ENCODE peak calls at places on chromosomes 1 and 21, in nine cellular contexts. One of them, this sample, is unnamed.
A peak's percentile ranks its signal among the peaks of the same experiment; 100 is the strongest.

GRCh38 chr1:248834343-248834940 is 3.6 kb upstream of the ZNF672 start:
- DNase-seq in stimulated activated CD4-positive, alpha-beta T cell treated with anti-CD3 and anti-CD28 coated beads, Interleukin-4, amount 100 ng/mL, for 4 hours: no peak
- DNase-seq in ELR: no peak
- DNase-seq in substantia nigra: no peak
- DNase-seq in HCT116: no peak
- DNase-seq in AG08395: no peak
- DNase-seq in hepatic stellate cell: no peak
- DNase-seq in HFF-Myc: no peak
- DNase-seq in Calu3: no peak
- DNase-seq in this sample: no peak

GRCh38 chr1:153094426-153094825 is at the start of gene SPRR2E:
- DNase-seq in stimulated activated CD4-positive, alpha-beta T cell treated with anti-CD3 and anti-CD28 coated beads, Interleukin-4, amount 100 ng/mL, for 4 hours: no peak
- DNase-seq in ELR: no peak
- DNase-seq in substantia nigra: no peak
- DNase-seq in HCT116: no peak
- DNase-seq in AG08395: no peak
- DNase-seq in hepatic stellate cell: no peak
- DNase-seq in HFF-Myc: no peak
- DNase-seq in Calu3: no peak
- DNase-seq in this sample: no peak

GRCh38 chr21:31351973-31352372 is 7.9 kb upstream of the TIAM1 start:
- DNase-seq in stimulated activated CD4-positive, alpha-beta T cell treated with anti-CD3 and anti-CD28 coated beads, Interleukin-4, amount 100 ng/mL, for 4 hours: no peak
- DNase-seq in ELR: peak; percentile 51
- DNase-seq in substantia nigra: no peak
- DNase-seq in HCT116: no peak
- DNase-seq in AG08395: no peak
- DNase-seq in hepatic stellate cell: no peak
- DNase-seq in HFF-Myc: no peak
- DNase-seq in Calu3: no peak
- DNase-seq in this sample: no peak

GRCh38 chr1:209364716-209365115 is 218.8 kb upstream of the CAMK1G start:
- DNase-seq in stimulated activated CD4-positive, alpha-beta T cell treated with anti-CD3 and anti-CD28 coated beads, Interleukin-4, amount 100 ng/mL, for 4 hours: no peak
- DNase-seq in ELR: no peak
- DNase-seq in substantia nigra: no peak
- DNase-seq in HCT116: no peak
- DNase-seq in AG08395: no peak
- DNase-seq in hepatic stellate cell: no peak
- DNase-seq in HFF-Myc: no peak
- DNase-seq in Calu3: no peak
- DNase-seq in this sample: no peak

GRCh38 chr1:153532769-153533599 is 2.8 kb downstream of the S100A6 start:
- DNase-seq in stimulated activated CD4-positive, alpha-beta T cell treated with anti-CD3 and anti-CD28 coated beads, Interleukin-4, amount 100 ng/mL, for 4 hours: peak; percentile 62
- DNase-seq in ELR: peak; percentile 92
- DNase-seq in substantia nigra: no peak
- DNase-seq in HCT116: peak; percentile 81
- DNase-seq in AG08395: peak; percentile 90
- DNase-seq in hepatic stellate cell: peak; percentile 87
- DNase-seq in HFF-Myc: peak; percentile 80
- DNase-seq in Calu3: peak; percentile 93
- DNase-seq in this sample: peak; percentile 95

GRCh38 chr21:44528634-44528995 is 11.4 kb downstream of the KRTAP10-1 start:
- DNase-seq in stimulated activated CD4-positive, alpha-beta T cell treated with anti-CD3 and anti-CD28 coated beads, Interleukin-4, amount 100 ng/mL, for 4 hours: no peak
- DNase-seq in ELR: no peak
- DNase-seq in substantia nigra: no peak
- DNase-seq in HCT116: no peak
- DNase-seq in AG08395: no peak
- DNase-seq in hepatic stellate cell: no peak
- DNase-seq in HFF-Myc: no peak
- DNase-seq in Calu3: no peak
- DNase-seq in this sample: no peak

GRCh38 chr1:201656670-201657032 is 117.7 kb downstream of the NAV1 start:
- DNase-seq in stimulated activated CD4-positive, alpha-beta T cell treated with anti-CD3 and anti-CD28 coated beads, Interleukin-4, amount 100 ng/mL, for 4 hours: no peak
- DNase-seq in ELR: no peak
- DNase-seq in substantia nigra: no peak
- DNase-seq in HCT116: no peak
- DNase-seq in AG08395: no peak
- DNase-seq in hepatic stellate cell: no peak
- DNase-seq in HFF-Myc: peak; percentile 65
- DNase-seq in Calu3: no peak
- DNase-seq in this sample: no peak

GRCh38 chr1:106944721-106945120 is 111.8 kb upstream of the PRMT6 start:
- DNase-seq in stimulated activated CD4-positive, alpha-beta T cell treated with anti-CD3 and anti-CD28 coated beads, Interleukin-4, amount 100 ng/mL, for 4 hours: no peak
- DNase-seq in ELR: peak; percentile 37
- DNase-seq in substantia nigra: no peak
- DNase-seq in HCT116: no peak
- DNase-seq in AG08395: no peak
- DNase-seq in hepatic stellate cell: no peak
- DNase-seq in HFF-Myc: peak; percentile 21
- DNase-seq in Calu3: no peak
- DNase-seq in this sample: no peak

GRCh38 chr1:74729741-74730478 is 2.9 kb downstream of the CRYZ start:
- DNase-seq in stimulated activated CD4-positive, alpha-beta T cell treated with anti-CD3 and anti-CD28 coated beads, Interleukin-4, amount 100 ng/mL, for 4 hours: no peak
- DNase-seq in ELR: peak; percentile 80
- DNase-seq in substantia nigra: no peak
- DNase-seq in HCT116: peak; percentile 23
- DNase-seq in AG08395: peak; percentile 63
- DNase-seq in hepatic stellate cell: peak; percentile 46
- DNase-seq in HFF-Myc: peak; percentile 63
- DNase-seq in Calu3: no peak
- DNase-seq in this sample: peak; percentile 39

GRCh38 chr1:63775418-63776127 is 1.8 kb downstream of the ROR1 start:
- DNase-seq in stimulated activated CD4-positive, alpha-beta T cell treated with anti-CD3 and anti-CD28 coated beads, Interleukin-4, amount 100 ng/mL, for 4 hours: no peak
- DNase-seq in ELR: no peak
- DNase-seq in substantia nigra: no peak
- DNase-seq in HCT116: no peak
- DNase-seq in AG08395: no peak
- DNase-seq in hepatic stellate cell: no peak
- DNase-seq in HFF-Myc: no peak
- DNase-seq in Calu3: no peak
- DNase-seq in this sample: no peak

GRCh38 chr1:7292033-7292681 is 478.9 kb upstream of the VAMP3 start:
- DNase-seq in stimulated activated CD4-positive, alpha-beta T cell treated with anti-CD3 and anti-CD28 coated beads, Interleukin-4, amount 100 ng/mL, for 4 hours: no peak
- DNase-seq in ELR: no peak
- DNase-seq in substantia nigra: no peak
- DNase-seq in HCT116: no peak
- DNase-seq in AG08395: no peak
- DNase-seq in hepatic stellate cell: no peak
- DNase-seq in HFF-Myc: no peak
- DNase-seq in Calu3: no peak
- DNase-seq in this sample: no peak

GRCh38 chr1:45622267-45622890 is 1.5 kb downstream of the CCDC17 start:
- DNase-seq in stimulated activated CD4-positive, alpha-beta T cell treated with anti-CD3 and anti-CD28 coated beads, Interleukin-4, amount 100 ng/mL, for 4 hours: no peak
- DNase-seq in ELR: no peak
- DNase-seq in substantia nigra: no peak
- DNase-seq in HCT116: no peak
- DNase-seq in AG08395: peak; percentile 14
- DNase-seq in hepatic stellate cell: no peak
- DNase-seq in HFF-Myc: no peak
- DNase-seq in Calu3: no peak
- DNase-seq in this sample: no peak

GRCh38 chr1:156705321-156705917 is at the start of gene CRABP2:
- DNase-seq in stimulated activated CD4-positive, alpha-beta T cell treated with anti-CD3 and anti-CD28 coated beads, Interleukin-4, amount 100 ng/mL, for 4 hours: no peak
- DNase-seq in ELR: peak; percentile 41
- DNase-seq in substantia nigra: no peak
- DNase-seq in HCT116: no peak
- DNase-seq in AG08395: no peak
- DNase-seq in hepatic stellate cell: no peak
- DNase-seq in HFF-Myc: no peak
- DNase-seq in Calu3: no peak
- DNase-seq in this sample: peak; percentile 40

GRCh38 chr1:155717041-155717440 is 28.1 kb downstream of the DAP3 start:
- DNase-seq in stimulated activated CD4-positive, alpha-beta T cell treated with anti-CD3 and anti-CD28 coated beads, Interleukin-4, amount 100 ng/mL, for 4 hours: no peak
- DNase-seq in ELR: no peak
- DNase-seq in substantia nigra: no peak
- DNase-seq in HCT116: no peak
- DNase-seq in AG08395: no peak
- DNase-seq in hepatic stellate cell: no peak
- DNase-seq in HFF-Myc: no peak
- DNase-seq in Calu3: no peak
- DNase-seq in this sample: no peak

GRCh38 chr1:20265243-20265642 is 25.4 kb upstream of the VWA5B1 start:
- DNase-seq in stimulated activated CD4-positive, alpha-beta T cell treated with anti-CD3 and anti-CD28 coated beads, Interleukin-4, amount 100 ng/mL, for 4 hours: no peak
- DNase-seq in ELR: no peak
- DNase-seq in substantia nigra: no peak
- DNase-seq in HCT116: no peak
- DNase-seq in AG08395: no peak
- DNase-seq in hepatic stellate cell: no peak
- DNase-seq in HFF-Myc: no peak
- DNase-seq in Calu3: no peak
- DNase-seq in this sample: no peak

GRCh38 chr1:27179373-27179772 is 24.4 kb upstream of the SLC9A1 start:
- DNase-seq in stimulated activated CD4-positive, alpha-beta T cell treated with anti-CD3 and anti-CD28 coated beads, Interleukin-4, amount 100 ng/mL, for 4 hours: no peak
- DNase-seq in ELR: peak; percentile 13
- DNase-seq in substantia nigra: no peak
- DNase-seq in HCT116: no peak
- DNase-seq in AG08395: no peak
- DNase-seq in hepatic stellate cell: no peak
- DNase-seq in HFF-Myc: no peak
- DNase-seq in Calu3: no peak
- DNase-seq in this sample: no peak

GRCh38 chr1:94550800-94551241 is 9.3 kb upstream of the F3 start:
- DNase-seq in stimulated activated CD4-positive, alpha-beta T cell treated with anti-CD3 and anti-CD28 coated beads, Interleukin-4, amount 100 ng/mL, for 4 hours: no peak
- DNase-seq in ELR: no peak
- DNase-seq in substantia nigra: no peak
- DNase-seq in HCT116: no peak
- DNase-seq in AG08395: no peak
- DNase-seq in hepatic stellate cell: no peak
- DNase-seq in HFF-Myc: no peak
- DNase-seq in Calu3: no peak
- DNase-seq in this sample: no peak

GRCh38 chr1:151841141-151841540 is 1.5 kb upstream of the C2CD4D start:
- DNase-seq in stimulated activated CD4-positive, alpha-beta T cell treated with anti-CD3 and anti-CD28 coated beads, Interleukin-4, amount 100 ng/mL, for 4 hours: no peak
- DNase-seq in ELR: peak; percentile 57
- DNase-seq in substantia nigra: no peak
- DNase-seq in HCT116: peak; percentile 16
- DNase-seq in AG08395: no peak
- DNase-seq in hepatic stellate cell: no peak
- DNase-seq in HFF-Myc: peak; percentile 27
- DNase-seq in Calu3: peak; percentile 45
- DNase-seq in this sample: peak; percentile 15

GRCh38 chr1:179779645-179780272 is 36.7 kb downstream of the FAM163A start:
- DNase-seq in stimulated activated CD4-positive, alpha-beta T cell treated with anti-CD3 and anti-CD28 coated beads, Interleukin-4, amount 100 ng/mL, for 4 hours: no peak
- DNase-seq in ELR: no peak
- DNase-seq in substantia nigra: no peak
- DNase-seq in HCT116: no peak
- DNase-seq in AG08395: no peak
- DNase-seq in hepatic stellate cell: no peak
- DNase-seq in HFF-Myc: no peak
- DNase-seq in Calu3: no peak
- DNase-seq in this sample: no peak

GRCh38 chr21:38533887-38534286 is 35.6 kb upstream of the ERG start:
- DNase-seq in stimulated activated CD4-positive, alpha-beta T cell treated with anti-CD3 and anti-CD28 coated beads, Interleukin-4, amount 100 ng/mL, for 4 hours: no peak
- DNase-seq in ELR: no peak
- DNase-seq in substantia nigra: no peak
- DNase-seq in HCT116: no peak
- DNase-seq in AG08395: no peak
- DNase-seq in hepatic stellate cell: no peak
- DNase-seq in HFF-Myc: no peak
- DNase-seq in Calu3: no peak
- DNase-seq in this sample: no peak